ENCODE peak calls at places on chromosomes 16 and 17, in four cellular contexts. One of them, this sample, is unnamed.

GRCh38 chr17:46774108-46774737 is 44.3 kb downstream of the WNT3 start:
- DNase-seq in astrocyte of the cerebellum: no peak
- DNase-seq in progenitor cell of endocrine pancreas: no peak
- DNase-seq in caudate nucleus: no peak
- DNase-seq in this sample: no peak

GRCh38 chr17:61201211-61201610 is 198.4 kb upstream of the TBX2 start:
- DNase-seq in caudate nucleus: no peak
- DNase-seq in astrocyte of the cerebellum: peak; percentile 83
- DNase-seq in progenitor cell of endocrine pancreas: no peak
- DNase-seq in this sample: no peak

GRCh38 chr16:15950167-15950854 is 895 bp downstream of the ABCC1 start:
- DNase-seq in astrocyte of the cerebellum: no peak
- DNase-seq in caudate nucleus: no peak
- DNase-seq in progenitor cell of endocrine pancreas: no peak
- DNase-seq in this sample: no peak

GRCh38 chr16:88938933-88939813 is 37.8 kb downstream of the CBFA2T3 start:
- DNase-seq in progenitor cell of endocrine pancreas: no peak
- DNase-seq in astrocyte of the cerebellum: no peak
- DNase-seq in caudate nucleus: no peak
- DNase-seq in this sample: no peak

GRCh38 chr16:68232335-68232734 is 3.6 kb downstream of the ESRP2 start:
- DNase-seq in caudate nucleus: no peak
- DNase-seq in progenitor cell of endocrine pancreas: no peak
- DNase-seq in astrocyte of the cerebellum: no peak
- DNase-seq in this sample: no peak

GRCh38 chr16:85483424-85483823 is 129.7 kb upstream of the GSE1 start:
- DNase-seq in astrocyte of the cerebellum: no peak
- DNase-seq in caudate nucleus: no peak
- DNase-seq in progenitor cell of endocrine pancreas: no peak
- DNase-seq in this sample: peak; percentile 44

GRCh38 chr17:49035470-49036269 is 38.5 kb downstream of the IGF2BP1 start:
- DNase-seq in astrocyte of the cerebellum: no peak
- DNase-seq in progenitor cell of endocrine pancreas: peak; percentile 32
- DNase-seq in caudate nucleus: no peak
- DNase-seq in this sample: no peak

GRCh38 chr17:35714988-35715387 is 16.5 kb upstream of the RASL10B start:
- DNase-seq in caudate nucleus: no peak
- DNase-seq in astrocyte of the cerebellum: no peak
- DNase-seq in progenitor cell of endocrine pancreas: no peak
- DNase-seq in this sample: no peak

GRCh38 chr16:83925095-83925905 is 26.4 kb downstream of the MLYCD start:
- DNase-seq in caudate nucleus: no peak
- DNase-seq in progenitor cell of endocrine pancreas: no peak
- DNase-seq in astrocyte of the cerebellum: no peak
- DNase-seq in this sample: no peak

GRCh38 chr16:10594312-10594950 is 14.0 kb upstream of the EMP2 start:
- DNase-seq in caudate nucleus: no peak
- DNase-seq in astrocyte of the cerebellum: no peak
- DNase-seq in progenitor cell of endocrine pancreas: no peak
- DNase-seq in this sample: no peak

GRCh38 chr17:17073627-17074521 is 31.6 kb downstream of the MPRIP start:
- DNase-seq in progenitor cell of endocrine pancreas: no peak
- DNase-seq in astrocyte of the cerebellum: no peak
- DNase-seq in caudate nucleus: no peak
- DNase-seq in this sample: no peak

GRCh38 chr16:64470916-64471315 is 650.9 kb downstream of the CDH11 start:
- DNase-seq in progenitor cell of endocrine pancreas: no peak
- DNase-seq in caudate nucleus: no peak
- DNase-seq in astrocyte of the cerebellum: no peak
- DNase-seq in this sample: no peak

GRCh38 chr16:4972938-4973587 is 14.9 kb downstream of the SEC14L5 start:
- DNase-seq in progenitor cell of endocrine pancreas: no peak
- DNase-seq in astrocyte of the cerebellum: no peak
- DNase-seq in caudate nucleus: peak; percentile 64
- DNase-seq in this sample: no peak

GRCh38 chr17:7437369-7437863 is 1.9 kb upstream of the FGF11 start:
- DNase-seq in progenitor cell of endocrine pancreas: no peak
- DNase-seq in astrocyte of the cerebellum: no peak
- DNase-seq in caudate nucleus: no peak
- DNase-seq in this sample: no peak

GRCh38 chr17:44198721-44199552 is 747 bp downstream of the ATXN7L3 start:
- DNase-seq in caudate nucleus: no peak
- DNase-seq in progenitor cell of endocrine pancreas: peak; percentile 56
- DNase-seq in astrocyte of the cerebellum: no peak
- DNase-seq in this sample: no peak

GRCh38 chr17:42284566-42284965 is 3.7 kb upstream of the STAT5A start:
- DNase-seq in caudate nucleus: no peak
- DNase-seq in progenitor cell of endocrine pancreas: no peak
- DNase-seq in astrocyte of the cerebellum: no peak
- DNase-seq in this sample: no peak

GRCh38 chr17:14387036-14387435 is 86.2 kb downstream of the HS3ST3B1 start:
- DNase-seq in caudate nucleus: no peak
- DNase-seq in progenitor cell of endocrine pancreas: no peak
- DNase-seq in astrocyte of the cerebellum: no peak
- DNase-seq in this sample: no peak

GRCh38 chr17:28519236-28519635 is 13.1 kb downstream of the FOXN1 start:
- DNase-seq in caudate nucleus: no peak
- DNase-seq in progenitor cell of endocrine pancreas: no peak
- DNase-seq in astrocyte of the cerebellum: no peak
- DNase-seq in this sample: no peak

GRCh38 chr17:26765860-26766709 is 527.8 kb upstream of the WSB1 start:
- DNase-seq in caudate nucleus: no peak
- DNase-seq in progenitor cell of endocrine pancreas: no peak
- DNase-seq in astrocyte of the cerebellum: no peak
- DNase-seq in this sample: no peak

GRCh38 chr17:76635659-76636360 is 7.7 kb downstream of the ST6GALNAC1 start:
- DNase-seq in progenitor cell of endocrine pancreas: no peak
- DNase-seq in caudate nucleus: no peak
- DNase-seq in astrocyte of the cerebellum: no peak
- DNase-seq in this sample: no peak

GRCh38 chr17:2204393-2204792 is 99.2 kb downstream of the SMG6 start:
- DNase-seq in astrocyte of the cerebellum: no peak
- DNase-seq in progenitor cell of endocrine pancreas: no peak
- DNase-seq in caudate nucleus: no peak
- DNase-seq in this sample: no peak

GRCh38 chr16:17244865-17245264 is 225.9 kb downstream of the XYLT1 start:
- DNase-seq in astrocyte of the cerebellum: no peak
- DNase-seq in progenitor cell of endocrine pancreas: no peak
- DNase-seq in caudate nucleus: no peak
- DNase-seq in this sample: no peak

GRCh38 chr17:75927286-75927922 is 13.4 kb downstream of the FBF1 start:
- DNase-seq in progenitor cell of endocrine pancreas: no peak
- DNase-seq in caudate nucleus: no peak
- DNase-seq in astrocyte of the cerebellum: no peak
- DNase-seq in this sample: no peak

This sample was measured in NCI-H1436 treated with DMSO at 0.1 percent for 48 hours.